ENCODE peak calls at places on chromosomes 5 and 9, in ten cellular contexts. R, Y, V, O, D, U, X, C, L and B are unnamed samples.

GRCh38 chr5:120684749-120685415 is 220.8 kb downstream of the PRR16 start:
- DNase-seq in O (no peak), R (peak; percentile 10), V (no peak), L (peak; percentile 31), X (peak; percentile 11), D (no peak), U (peak; percentile 47), Y (no peak), C (no peak), B (no peak)

GRCh38 chr5:151075698-151076331 is 5.0 kb downstream of the TNIP1 start:
- DNase-seq in V (no peak), L (no peak), U (no peak), D (no peak), Y (peak; percentile 49), C (no peak), O (no peak), R (no peak), X (peak; percentile 52), B (no peak)

GRCh38 chr5:165560641-165561040 is 2055.2 kb downstream of the MAT2B start:
- DNase-seq in L (no peak), X (no peak), C (no peak), O (no peak), Y (no peak), V (no peak), R (no peak), D (no peak), U (no peak), B (no peak)

GRCh38 chr5:148072207-148072606 is 8.4 kb downstream of the SPINK5 start:
- DNase-seq in O (no peak), Y (no peak), D (no peak), L (no peak), C (no peak), X (no peak), R (no peak), V (no peak), U (no peak), B (no peak)

GRCh38 chr5:172983542-172984243 is at the start of gene ATP6V0E1:
- DNase-seq in U (peak; percentile 94), D (peak; percentile 98), O (peak; percentile 94), L (peak; percentile 97), X (peak; percentile 88), C (peak; percentile 95), V (peak; percentile 85), R (peak; percentile 72), Y (peak; percentile 92), B (peak; percentile 90)

GRCh38 chr5:74052441-74052840 is 426.4 kb downstream of the ARHGEF28 start:
- DNase-seq in V (no peak), L (no peak), U (no peak), O (no peak), D (no peak), X (no peak), C (no peak), R (no peak), Y (no peak), B (no peak)

GRCh38 chr9:6096821-6097220 is 81.4 kb upstream of the RANBP6 start:
- DNase-seq in X (peak; percentile 95), L (no peak), U (no peak), V (no peak), C (no peak), Y (peak; percentile 16), D (no peak), O (no peak), R (no peak), B (no peak)

GRCh38 chr9:86795047-86795437 is 152.3 kb downstream of the GAS1 start:
- DNase-seq in C (no peak), L (no peak), Y (no peak), O (no peak), V (no peak), U (no peak), D (no peak), R (no peak), X (peak; percentile 35), B (no peak)

GRCh38 chr5:157342822-157343402 is 77.0 kb downstream of the CYFIP2 start:
- DNase-seq in L (peak; percentile 53), R (no peak), Y (peak; percentile 26), O (peak; percentile 71), D (peak; percentile 61), X (peak; percentile 44), U (peak; percentile 63), C (peak; percentile 48), V (no peak), B (peak; percentile 8)

GRCh38 chr5:143887901-143888648 is 76.1 kb downstream of the HMHB1 start:
- DNase-seq in U (no peak), X (peak; percentile 90), V (no peak), R (peak; percentile 39), L (no peak), C (no peak), Y (peak; percentile 63), D (no peak), O (no peak), B (no peak)

GRCh38 chr5:141867139-141867538 is 11.1 kb downstream of the PCDH1 start:
- DNase-seq in X (no peak), V (no peak), U (no peak), O (no peak), D (no peak), R (no peak), L (no peak), C (no peak), Y (no peak), B (no peak)

GRCh38 chr5:128895122-128895521 is 70.2 kb upstream of the SLC27A6 start:
- DNase-seq in C (no peak), X (no peak), R (no peak), V (no peak), L (no peak), U (no peak), O (no peak), Y (peak; percentile 4), D (no peak), B (no peak)

GRCh38 chr9:34341659-34342266 is 12.4 kb downstream of the NUDT2 start:
- DNase-seq in Y (no peak), U (no peak), O (no peak), D (no peak), L (no peak), X (no peak), C (no peak), R (no peak), V (no peak), B (no peak)

GRCh38 chr9:69898714-69899209 is 78.1 kb downstream of the CFAP95 start:
- DNase-seq in L (no peak), X (peak; percentile 83), V (no peak), D (no peak), Y (peak; percentile 74), C (no peak), U (peak; percentile 91), R (peak; percentile 59), O (no peak), B (no peak)

GRCh38 chr5:142590451-142591240 is 95.2 kb downstream of the FGF1 start:
- DNase-seq in Y (no peak), O (no peak), R (no peak), C (no peak), U (no peak), X (peak; percentile 48), V (no peak), D (no peak), L (no peak), B (no peak)

GRCh38 chr5:67142816-67143215 is 53.8 kb downstream of the CD180 start:
- DNase-seq in D (no peak), Y (no peak), U (no peak), X (no peak), L (no peak), C (no peak), V (no peak), R (no peak), O (no peak), B (no peak)

GRCh38 chr5:105952875-105953274 is 1717.9 kb downstream of the EFNA5 start:
- DNase-seq in L (no peak), R (no peak), X (peak; percentile 51), Y (no peak), D (no peak), U (no peak), V (no peak), O (no peak), C (no peak), B (peak; percentile 37)

GRCh38 chr9:136093995-136094881 is 851 bp downstream of the NACC2 start:
- DNase-seq in V (no peak), U (peak; percentile 49), O (peak; percentile 90), R (no peak), L (peak; percentile 67), X (peak; percentile 55), C (peak; percentile 67), Y (peak; percentile 41), D (peak; percentile 49), B (no peak)

GRCh38 chr5:151601376-151601775 is 10.2 kb upstream of the FAT2 start:
- DNase-seq in D (no peak), X (no peak), R (no peak), C (no peak), Y (no peak), U (no peak), L (peak; percentile 87), V (no peak), O (no peak), B (peak; percentile 99)

GRCh38 chr5:157130933-157131332 is 11.7 kb downstream of the MED7 start:
- DNase-seq in Y (peak; percentile 9), V (no peak), X (no peak), R (no peak), L (no peak), C (no peak), D (no peak), O (peak; percentile 41), U (no peak), B (peak; percentile 82)

GRCh38 chr5:168282120-168282519 is 9.3 kb upstream of the WWC1 start:
- DNase-seq in V (no peak), R (peak; percentile 47), O (no peak), U (no peak), L (no peak), X (peak; percentile 82), D (no peak), C (no peak), Y (no peak), B (no peak)

GRCh38 chr5:66828551-66829421 is 232.6 kb downstream of the MAST4 start:
- DNase-seq in V (no peak), C (peak; percentile 84), D (peak; percentile 65), X (peak; percentile 64), U (no peak), L (peak; percentile 70), Y (peak; percentile 83), O (no peak), R (no peak), B (peak; percentile 76)

GRCh38 chr9:20358201-20358600 is 264.1 kb downstream of the MLLT3 start:
- DNase-seq in O (no peak), L (no peak), Y (peak; percentile 42), X (peak; percentile 64), U (no peak), V (no peak), C (no peak), R (no peak), D (no peak), B (no peak)

GRCh38 chr5:96384353-96384752 is 48.7 kb downstream of the PCSK1 start:
- DNase-seq in X (peak; percentile 87), R (peak; percentile 21), V (no peak), L (no peak), D (no peak), O (peak; percentile 35), Y (peak; percentile 39), U (peak; percentile 86), C (no peak), B (no peak)